ENCODE peak calls at places on chromosomes 11 and 22, in eight cellular contexts. I, R, Y, O, S, P, N and Q are unnamed samples.

GRCh38 chr22:26359156-26359555 is 69.9 kb upstream of the ASPHD2 start:
- DNase-seq in I (no peak), Y (no peak), O (no peak), R (no peak), S (no peak), N (no peak), P (no peak), Q (no peak)

GRCh38 chr22:46023558-46023981 is 46.6 kb upstream of the WNT7B start:
- DNase-seq in N (no peak), S (no peak), I (no peak), R (no peak), Y (no peak), O (no peak), P (no peak), Q (no peak)

GRCh38 chr11:59802639-59803176 is 7.9 kb downstream of the MRPL16 start:
- DNase-seq in P (no peak), N (no peak), S (peak), Y (no peak), I (peak), O (no peak), R (no peak), Q (peak)

GRCh38 chr22:32341122-32341740 is 16.4 kb upstream of the RFPL3 start:
- DNase-seq in R (peak), S (no peak), N (no peak), P (no peak), Y (no peak), O (no peak), I (no peak), Q (no peak)

GRCh38 chr11:35558468-35558867 is 33.1 kb upstream of the PAMR1 start:
- DNase-seq in R (no peak), Y (no peak), N (no peak), I (no peak), O (no peak), P (no peak), S (no peak), Q (no peak)

GRCh38 chr11:67404515-67405195 is 772 bp downstream of the TBC1D10C start:
- DNase-seq in S (no peak), P (no peak), I (peak), O (no peak), Y (no peak), R (no peak), N (no peak), Q (no peak)

GRCh38 chr11:18934195-18934808 is 4.9 kb downstream of the MRGPRX1 start:
- DNase-seq in Y (no peak), I (no peak), P (no peak), O (no peak), S (no peak), R (no peak), N (no peak), Q (no peak)

GRCh38 chr11:37747121-37747520 is 1149.1 kb upstream of the RAG2 start:
- DNase-seq in O (no peak), I (no peak), Y (no peak), R (no peak), S (no peak), P (no peak), N (no peak), Q (no peak)

GRCh38 chr22:46674367-46674781 is 54.2 kb downstream of the GRAMD4 start:
- DNase-seq in R (no peak), P (no peak), O (peak), Y (no peak), N (no peak), I (peak), S (no peak), Q (no peak)

GRCh38 chr22:44621401-44622146 is 80.4 kb upstream of the PRR5 start:
- DNase-seq in S (no peak), I (no peak), N (no peak), P (no peak), Y (no peak), R (no peak), O (no peak), Q (no peak)

GRCh38 chr11:876550-876949 is 33.9 kb downstream of the TSPAN4 start:
- DNase-seq in N (no peak), P (no peak), S (no peak), R (no peak), I (no peak), Y (peak), O (no peak), Q (no peak)

GRCh38 chr11:1546536-1547466 is 25.3 kb downstream of the DUSP8 start:
- DNase-seq in I (peak), P (no peak), N (peak), Y (no peak), O (no peak), R (peak), S (peak), Q (no peak)

DNA sequence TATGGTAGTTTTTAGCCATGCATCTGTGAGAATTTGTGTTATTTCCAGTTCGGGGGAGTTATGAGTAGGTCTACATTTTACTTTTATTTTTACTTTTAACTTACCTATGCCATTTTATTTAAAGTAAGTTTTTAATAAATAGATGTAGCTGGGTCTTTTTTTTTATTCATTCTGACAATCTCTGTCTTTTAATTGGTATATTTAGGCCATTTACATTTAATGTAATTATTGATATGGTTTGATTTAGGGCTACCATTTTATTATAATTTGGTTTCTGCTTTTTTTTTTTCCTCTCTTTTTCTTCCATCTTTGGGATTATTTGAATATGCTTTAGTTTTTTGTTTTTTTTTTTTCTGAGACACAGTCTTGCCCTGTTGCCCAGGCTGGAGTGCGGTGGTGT is 1.9 kb downstream of the SWAP70 start:
- DNase-seq in Y (no peak), R (no peak), O (no peak), S (no peak), N (no peak), P (no peak), I (no peak), Q (no peak)
- H3K27ac ChIP-seq in Y (no peak), R (no peak), O (no peak), S (no peak), N (no peak), P (no peak), I (no peak), Q (no peak)

GRCh38 chr11:61963282-61964057 is 4.0 kb downstream of the FTH1 start:
- DNase-seq in N (no peak), S (no peak), R (no peak), P (no peak), Y (no peak), I (peak), O (no peak), Q (no peak)
- H3K27ac ChIP-seq in N (peak), S (no peak), R (no peak), P (peak), Y (peak), I (no peak), O (peak), Q (peak)

GRCh38 chr11:58770627-58771457 is 39.1 kb upstream of the GLYAT start:
- DNase-seq in S (no peak), Y (no peak), O (no peak), N (no peak), I (no peak), P (no peak), R (no peak), Q (no peak)

GRCh38 chr11:58771458-58771855 is 39.7 kb upstream of the GLYAT start:
- DNase-seq in R (no peak), N (no peak), O (no peak), Y (no peak), S (no peak), I (no peak), P (no peak), Q (no peak)

GRCh38 chr11:58775066-58775708 is 43.4 kb upstream of the GLYAT start:
- DNase-seq in N (no peak), S (no peak), P (no peak), O (no peak), Y (no peak), R (no peak), I (no peak), Q (no peak)

GRCh38 chr11:58774164-58774593 is 42.4 kb upstream of the GLYAT start:
- DNase-seq in S (no peak), O (no peak), Y (no peak), P (no peak), R (no peak), N (no peak), I (no peak), Q (no peak)

DNA sequence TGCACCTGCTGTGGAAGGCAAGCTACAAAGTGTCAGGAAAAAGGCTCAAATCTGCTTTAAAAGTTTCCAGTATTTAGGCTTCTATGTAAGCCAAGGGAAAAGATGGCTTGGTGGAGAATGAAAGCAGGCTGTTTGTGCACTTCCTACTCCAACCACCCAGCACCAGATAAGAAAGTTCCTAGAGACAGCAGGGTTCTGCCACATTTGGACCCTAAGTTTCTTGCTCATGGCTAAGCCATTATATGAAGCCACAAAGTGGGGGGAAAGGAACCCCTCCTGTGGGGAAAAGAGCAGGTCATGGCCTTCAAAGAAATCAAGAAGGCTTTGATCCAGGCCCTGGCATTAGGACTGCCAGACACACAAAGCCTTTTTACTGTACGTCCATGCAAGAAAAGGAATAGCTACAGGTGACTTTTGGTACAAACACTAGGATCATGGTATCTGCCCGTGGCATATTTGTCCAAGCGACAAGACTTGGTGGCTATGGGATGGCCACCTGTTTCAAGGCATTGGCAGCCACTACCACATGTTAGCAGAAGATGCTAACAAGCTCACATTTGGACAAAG is 41.1 kb upstream of the GLYAT start:
- DNase-seq in I (no peak), P (no peak), O (no peak), N (no peak), S (no peak), R (no peak), Y (no peak), Q (no peak)
- H3K27ac ChIP-seq in I (peak), P (no peak), O (no peak), N (no peak), S (no peak), R (no peak), Y (no peak), Q (no peak)

GRCh38 chr22:41504397-41504796 is 35.5 kb downstream of the ACO2 start:
- DNase-seq in O (no peak), S (no peak), N (no peak), Y (peak), P (no peak), I (no peak), R (no peak), Q (no peak)

GRCh38 chr22:41512421-41513194 is 31.7 kb downstream of the POLR3H start:
- DNase-seq in P (no peak), I (no peak), O (no peak), R (peak), S (peak), N (peak), Y (peak), Q (peak)

GRCh38 chr22:41511521-41511968 is 32.7 kb downstream of the POLR3H start:
- DNase-seq in Y (no peak), P (no peak), N (no peak), I (no peak), O (no peak), S (no peak), R (no peak), Q (no peak)

GRCh38 chr22:41508770-41509170 is 35.5 kb downstream of the POLR3H start:
- DNase-seq in R (no peak), S (no peak), Y (no peak), I (no peak), N (no peak), P (peak), O (no peak), Q (no peak)

DNA sequence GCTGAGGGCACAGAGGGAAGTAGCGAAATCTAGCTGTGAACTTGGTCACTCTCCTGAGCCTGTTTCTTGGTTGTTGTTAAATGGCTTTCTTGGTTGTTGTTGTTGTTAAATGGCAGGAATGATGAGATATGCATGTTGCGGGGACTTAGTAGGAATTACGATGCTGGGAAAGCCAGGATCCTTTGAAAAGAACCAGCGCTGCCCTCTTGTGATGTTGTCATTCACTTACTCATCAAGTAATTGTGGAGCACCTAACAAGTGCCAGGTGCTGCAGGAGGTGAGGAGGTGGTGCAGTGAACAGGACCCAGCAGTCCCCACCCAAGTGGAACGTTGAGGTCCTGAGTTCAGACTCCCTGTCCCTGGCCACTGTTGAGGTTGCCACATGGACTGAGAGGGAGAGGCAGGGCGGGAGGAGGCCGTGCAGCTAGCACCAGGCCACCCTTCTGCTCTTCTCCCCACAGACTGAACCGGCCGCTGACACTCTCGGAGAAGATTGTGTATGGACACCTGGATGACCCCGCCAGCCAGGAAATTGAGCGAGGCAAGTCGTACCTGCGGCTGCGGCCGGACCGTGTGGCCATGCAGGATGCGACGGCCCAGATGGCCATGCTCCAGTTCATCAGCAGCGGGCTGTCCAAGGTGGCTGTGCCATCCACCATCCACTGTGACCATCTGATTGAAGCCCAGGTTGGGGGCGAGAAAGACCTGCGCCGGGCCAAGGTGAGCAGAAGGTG is 36.8 kb downstream of the POLR3H start:
- DNase-seq in R (no peak), S (no peak), P (no peak), Y (no peak), O (no peak), I (no peak), N (no peak), Q (no peak)
- H3K27ac ChIP-seq in R (no peak), S (no peak), P (peak), Y (peak), O (no peak), I (no peak), N (no peak), Q (no peak)

DNA sequence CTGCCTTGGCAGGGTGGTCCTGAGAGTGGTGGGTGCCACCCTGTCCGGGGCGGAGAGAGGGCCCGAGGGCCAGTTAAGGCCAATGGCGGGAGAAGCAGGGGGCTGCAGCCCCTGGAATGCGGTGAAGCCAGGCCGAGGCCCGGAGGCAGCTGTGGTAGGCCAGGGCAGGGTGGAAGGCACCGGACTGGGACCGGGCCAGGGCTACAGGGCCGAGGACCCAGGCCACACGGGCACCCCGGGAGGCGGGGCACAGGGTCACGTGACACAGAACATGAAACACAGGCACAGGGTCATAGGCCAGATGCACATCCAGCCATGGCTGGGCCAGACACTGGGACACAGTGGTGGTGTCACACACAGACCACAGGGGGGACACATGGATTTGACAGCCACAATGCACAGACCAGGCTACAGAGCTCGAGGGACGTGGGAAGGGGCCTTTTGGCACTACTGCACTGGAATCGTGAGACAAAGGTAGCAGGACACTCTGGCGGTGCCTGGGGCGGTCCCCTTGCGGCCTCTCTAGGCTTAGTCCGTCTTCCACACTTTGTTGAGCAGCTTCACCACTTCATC is 2.8 kb downstream of the SLC25A1 start:
- DNase-seq in N (no peak), Y (no peak), P (no peak), S (no peak), I (no peak), R (no peak), O (no peak), Q (no peak)
- H3K27ac ChIP-seq in N (peak), Y (peak), P (no peak), S (peak), I (no peak), R (no peak), O (no peak), Q (no peak)

DNA sequence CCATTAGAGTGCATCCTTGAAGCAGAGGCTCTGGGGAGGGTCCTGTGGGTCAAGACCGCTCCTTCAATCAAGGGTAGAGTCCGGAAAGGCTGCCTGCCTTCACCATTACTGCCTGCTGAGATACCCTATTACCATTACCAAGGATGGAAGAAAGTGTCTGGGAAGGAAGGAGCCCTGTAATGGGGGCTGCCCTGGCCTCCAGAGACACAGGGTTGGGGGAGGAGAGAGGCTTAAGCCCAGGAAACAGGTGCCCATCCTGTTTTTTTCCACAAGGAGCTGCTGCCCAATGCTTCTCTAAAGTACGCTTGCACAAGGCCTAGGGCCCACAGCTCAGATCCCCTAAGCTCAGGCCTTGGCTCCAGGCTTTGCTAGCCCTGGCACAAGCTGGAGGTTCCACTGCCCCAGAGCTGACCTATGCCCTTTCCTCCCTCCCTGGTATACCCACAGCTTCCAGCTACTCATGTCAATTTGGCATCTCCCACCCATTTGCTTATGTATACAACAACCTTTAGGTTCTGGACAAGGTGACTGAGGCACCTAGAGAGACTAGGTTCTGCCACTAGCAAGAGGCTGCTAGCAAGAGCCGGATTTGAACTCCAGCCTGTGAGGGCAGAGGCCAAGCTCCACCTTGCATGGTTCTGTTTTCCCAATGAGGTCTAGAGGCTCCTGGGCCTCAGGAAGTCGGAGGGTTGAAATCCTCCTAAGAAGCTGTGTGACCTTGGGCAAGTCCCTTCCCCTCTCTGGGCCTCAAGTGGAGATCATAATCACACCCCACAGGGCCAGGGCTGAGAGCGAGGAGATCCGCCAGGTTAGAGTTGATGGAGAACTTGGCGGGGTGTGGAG is 1.5 kb upstream of the PLCB3 start:
- DNase-seq in N (no peak), O (no peak), P (no peak), R (peak), S (no peak), I (no peak), Y (no peak), Q (no peak)
- H3K27ac ChIP-seq in N (peak), O (no peak), P (no peak), R (peak), S (no peak), I (no peak), Y (no peak), Q (no peak)

GRCh38 chr11:61888590-61888989 is 2.8 kb downstream of the FADS3 start:
- DNase-seq in P (no peak), S (no peak), O (no peak), N (no peak), I (no peak), R (no peak), Y (no peak), Q (no peak)
- H3K27ac ChIP-seq in P (peak), S (no peak), O (peak), N (peak), I (no peak), R (no peak), Y (peak), Q (no peak)

GRCh38 chr11:73333626-73334199 is 25.6 kb downstream of the ARHGEF17 start:
- DNase-seq in O (no peak), I (no peak), N (no peak), P (no peak), S (no peak), R (no peak), Y (no peak), Q (no peak)
- H3K27ac ChIP-seq in O (peak), I (no peak), N (peak), P (peak), S (peak), R (no peak), Y (peak), Q (peak)